ENCODE peak calls at places on chromosomes 12 and 14, in six cellular contexts. One of them, this sample, is unnamed.

GRCh38 chr14:30532264-30532663 is 26.7 kb upstream of the G2E3 start:
- DNase-seq in CD4-positive, alpha-beta memory T cell: no peak
- DNase-seq in mucosa of descending colon: no peak
- DNase-seq in lower lobe of right lung: no peak
- DNase-seq in heart right ventricle: no peak
- DNase-seq in tibial nerve: no peak
- DNase-seq in this sample: no peak

GRCh38 chr12:3226285-3226684 is 149.1 kb downstream of the TSPAN9 start:
- DNase-seq in CD4-positive, alpha-beta memory T cell: no peak
- DNase-seq in mucosa of descending colon: no peak
- DNase-seq in lower lobe of right lung: no peak
- DNase-seq in heart right ventricle: no peak
- DNase-seq in tibial nerve: no peak
- DNase-seq in this sample: no peak

GRCh38 chr12:52658196-52658595 is 6.2 kb upstream of the KRT2 start:
- DNase-seq in CD4-positive, alpha-beta memory T cell: no peak
- DNase-seq in mucosa of descending colon: no peak
- DNase-seq in lower lobe of right lung: no peak
- DNase-seq in heart right ventricle: no peak
- DNase-seq in tibial nerve: no peak
- DNase-seq in this sample: no peak

GRCh38 chr14:37472906-37473305 is 122.1 kb downstream of the FOXA1 start:
- DNase-seq in CD4-positive, alpha-beta memory T cell: no peak
- DNase-seq in mucosa of descending colon: no peak
- DNase-seq in lower lobe of right lung: no peak
- DNase-seq in heart right ventricle: no peak
- DNase-seq in tibial nerve: no peak
- DNase-seq in this sample: no peak

GRCh38 chr12:112762753-112763152 is 28.8 kb upstream of the RPH3A start:
- DNase-seq in CD4-positive, alpha-beta memory T cell: no peak
- DNase-seq in mucosa of descending colon: no peak
- DNase-seq in lower lobe of right lung: no peak
- DNase-seq in heart right ventricle: no peak
- DNase-seq in tibial nerve: no peak
- DNase-seq in this sample: no peak

GRCh38 chr14:93688239-93688666 is 100.0 kb downstream of the PRIMA1 start:
- DNase-seq in CD4-positive, alpha-beta memory T cell: no peak
- DNase-seq in mucosa of descending colon: no peak
- DNase-seq in lower lobe of right lung: no peak
- DNase-seq in heart right ventricle: no peak
- DNase-seq in tibial nerve: no peak
- DNase-seq in this sample: no peak

GRCh38 chr12:14842315-14842714 is 1.0 kb downstream of the ART4 start:
- DNase-seq in CD4-positive, alpha-beta memory T cell: no peak
- DNase-seq in mucosa of descending colon: no peak
- DNase-seq in lower lobe of right lung: no peak
- DNase-seq in heart right ventricle: no peak
- DNase-seq in tibial nerve: no peak
- DNase-seq in this sample: no peak

GRCh38 chr12:12977231-12977630 is 22.8 kb downstream of the HEBP1 start:
- DNase-seq in CD4-positive, alpha-beta memory T cell: no peak
- DNase-seq in mucosa of descending colon: no peak
- DNase-seq in lower lobe of right lung: no peak
- DNase-seq in heart right ventricle: no peak
- DNase-seq in tibial nerve: no peak
- DNase-seq in this sample: peak; percentile 1

GRCh38 chr14:104434214-104435076 is 145.1 kb upstream of the C14orf180 start:
- DNase-seq in CD4-positive, alpha-beta memory T cell: no peak
- DNase-seq in mucosa of descending colon: no peak
- DNase-seq in lower lobe of right lung: peak; percentile 34
- DNase-seq in heart right ventricle: no peak
- DNase-seq in tibial nerve: no peak
- DNase-seq in this sample: peak; percentile 39

GRCh38 chr14:55436530-55436929 is 3.9 kb downstream of the TBPL2 start:
- DNase-seq in CD4-positive, alpha-beta memory T cell: no peak
- DNase-seq in mucosa of descending colon: no peak
- DNase-seq in lower lobe of right lung: no peak
- DNase-seq in heart right ventricle: no peak
- DNase-seq in tibial nerve: no peak
- DNase-seq in this sample: no peak

GRCh38 chr12:124328116-124328515 is 33.2 kb downstream of the RFLNA start:
- DNase-seq in CD4-positive, alpha-beta memory T cell: no peak
- DNase-seq in mucosa of descending colon: no peak
- DNase-seq in lower lobe of right lung: no peak
- DNase-seq in heart right ventricle: peak; percentile 67
- DNase-seq in tibial nerve: no peak
- DNase-seq in this sample: no peak

GRCh38 chr14:92341791-92342190 is 18.8 kb downstream of the SLC24A4 start:
- DNase-seq in CD4-positive, alpha-beta memory T cell: no peak
- DNase-seq in mucosa of descending colon: no peak
- DNase-seq in lower lobe of right lung: no peak
- DNase-seq in heart right ventricle: no peak
- DNase-seq in tibial nerve: no peak
- DNase-seq in this sample: no peak

GRCh38 chr14:102221026-102221425 is 81.3 kb downstream of the WDR20 start:
- DNase-seq in CD4-positive, alpha-beta memory T cell: no peak
- DNase-seq in mucosa of descending colon: no peak
- DNase-seq in lower lobe of right lung: no peak
- DNase-seq in heart right ventricle: no peak
- DNase-seq in tibial nerve: no peak
- DNase-seq in this sample: no peak

GRCh38 chr12:113391145-113391544 is 12.5 kb downstream of the SDS start:
- DNase-seq in CD4-positive, alpha-beta memory T cell: no peak
- DNase-seq in mucosa of descending colon: no peak
- DNase-seq in lower lobe of right lung: no peak
- DNase-seq in heart right ventricle: no peak
- DNase-seq in tibial nerve: no peak
- DNase-seq in this sample: no peak

GRCh38 chr12:3236345-3237153 is 159.4 kb downstream of the TSPAN9 start:
- DNase-seq in CD4-positive, alpha-beta memory T cell: no peak
- DNase-seq in mucosa of descending colon: no peak
- DNase-seq in lower lobe of right lung: no peak
- DNase-seq in heart right ventricle: peak; percentile 71
- DNase-seq in tibial nerve: no peak
- DNase-seq in this sample: no peak

GRCh38 chr14:99531221-99532096 is 50.2 kb downstream of the CCNK start:
- DNase-seq in CD4-positive, alpha-beta memory T cell: no peak
- DNase-seq in mucosa of descending colon: no peak
- DNase-seq in lower lobe of right lung: no peak
- DNase-seq in heart right ventricle: no peak
- DNase-seq in tibial nerve: no peak
- DNase-seq in this sample: no peak

GRCh38 chr12:75196865-75197264 is 12.8 kb downstream of the KCNC2 start:
- DNase-seq in CD4-positive, alpha-beta memory T cell: no peak
- DNase-seq in mucosa of descending colon: no peak
- DNase-seq in lower lobe of right lung: no peak
- DNase-seq in heart right ventricle: no peak
- DNase-seq in tibial nerve: no peak
- DNase-seq in this sample: no peak

GRCh38 chr12:47813491-47814196 is 6.1 kb downstream of the HDAC7 start:
- DNase-seq in CD4-positive, alpha-beta memory T cell: no peak
- DNase-seq in mucosa of descending colon: no peak
- DNase-seq in lower lobe of right lung: no peak
- DNase-seq in heart right ventricle: peak; percentile 61
- DNase-seq in tibial nerve: no peak
- DNase-seq in this sample: no peak

GRCh38 chr14:100733152-100733850 is 6.6 kb downstream of the DLK1 start:
- DNase-seq in CD4-positive, alpha-beta memory T cell: no peak
- DNase-seq in mucosa of descending colon: no peak
- DNase-seq in lower lobe of right lung: no peak
- DNase-seq in heart right ventricle: no peak
- DNase-seq in tibial nerve: no peak
- DNase-seq in this sample: no peak

GRCh38 chr12:73892181-73892580 is 645.5 kb upstream of the ATXN7L3B start:
- DNase-seq in CD4-positive, alpha-beta memory T cell: no peak
- DNase-seq in mucosa of descending colon: no peak
- DNase-seq in lower lobe of right lung: no peak
- DNase-seq in heart right ventricle: no peak
- DNase-seq in tibial nerve: no peak
- DNase-seq in this sample: no peak

GRCh38 chr14:22479132-22479531 is 109.9 kb downstream of the DAD1 start:
- DNase-seq in CD4-positive, alpha-beta memory T cell: no peak
- DNase-seq in mucosa of descending colon: no peak
- DNase-seq in lower lobe of right lung: no peak
- DNase-seq in heart right ventricle: no peak
- DNase-seq in tibial nerve: no peak
- DNase-seq in this sample: no peak

GRCh38 chr12:125346361-125346760 is 281.1 kb downstream of the AACS start:
- DNase-seq in CD4-positive, alpha-beta memory T cell: no peak
- DNase-seq in mucosa of descending colon: no peak
- DNase-seq in lower lobe of right lung: no peak
- DNase-seq in heart right ventricle: no peak
- DNase-seq in tibial nerve: no peak
- DNase-seq in this sample: no peak

GRCh38 chr12:57221169-57221917 is 4.7 kb downstream of the NXPH4 start:
- DNase-seq in CD4-positive, alpha-beta memory T cell: no peak
- DNase-seq in mucosa of descending colon: no peak
- DNase-seq in lower lobe of right lung: no peak
- DNase-seq in heart right ventricle: no peak
- DNase-seq in tibial nerve: no peak
- DNase-seq in this sample: no peak

GRCh38 chr12:57224278-57224972 is 5.1 kb upstream of the SHMT2 start:
- DNase-seq in CD4-positive, alpha-beta memory T cell: no peak
- DNase-seq in mucosa of descending colon: no peak
- DNase-seq in lower lobe of right lung: no peak
- DNase-seq in heart right ventricle: no peak
- DNase-seq in tibial nerve: no peak
- DNase-seq in this sample: no peak

GRCh38 chr12:57223191-57224165 is 6.0 kb upstream of the SHMT2 start:
- DNase-seq in CD4-positive, alpha-beta memory T cell: no peak
- DNase-seq in mucosa of descending colon: no peak
- DNase-seq in lower lobe of right lung: no peak
- DNase-seq in heart right ventricle: no peak
- DNase-seq in tibial nerve: no peak
- DNase-seq in this sample: no peak

GRCh38 chr12:57220770-57221168 is 4.2 kb downstream of the NXPH4 start:
- DNase-seq in CD4-positive, alpha-beta memory T cell: no peak
- DNase-seq in mucosa of descending colon: no peak
- DNase-seq in lower lobe of right lung: no peak
- DNase-seq in heart right ventricle: no peak
- DNase-seq in tibial nerve: no peak
- DNase-seq in this sample: no peak

DNA sequence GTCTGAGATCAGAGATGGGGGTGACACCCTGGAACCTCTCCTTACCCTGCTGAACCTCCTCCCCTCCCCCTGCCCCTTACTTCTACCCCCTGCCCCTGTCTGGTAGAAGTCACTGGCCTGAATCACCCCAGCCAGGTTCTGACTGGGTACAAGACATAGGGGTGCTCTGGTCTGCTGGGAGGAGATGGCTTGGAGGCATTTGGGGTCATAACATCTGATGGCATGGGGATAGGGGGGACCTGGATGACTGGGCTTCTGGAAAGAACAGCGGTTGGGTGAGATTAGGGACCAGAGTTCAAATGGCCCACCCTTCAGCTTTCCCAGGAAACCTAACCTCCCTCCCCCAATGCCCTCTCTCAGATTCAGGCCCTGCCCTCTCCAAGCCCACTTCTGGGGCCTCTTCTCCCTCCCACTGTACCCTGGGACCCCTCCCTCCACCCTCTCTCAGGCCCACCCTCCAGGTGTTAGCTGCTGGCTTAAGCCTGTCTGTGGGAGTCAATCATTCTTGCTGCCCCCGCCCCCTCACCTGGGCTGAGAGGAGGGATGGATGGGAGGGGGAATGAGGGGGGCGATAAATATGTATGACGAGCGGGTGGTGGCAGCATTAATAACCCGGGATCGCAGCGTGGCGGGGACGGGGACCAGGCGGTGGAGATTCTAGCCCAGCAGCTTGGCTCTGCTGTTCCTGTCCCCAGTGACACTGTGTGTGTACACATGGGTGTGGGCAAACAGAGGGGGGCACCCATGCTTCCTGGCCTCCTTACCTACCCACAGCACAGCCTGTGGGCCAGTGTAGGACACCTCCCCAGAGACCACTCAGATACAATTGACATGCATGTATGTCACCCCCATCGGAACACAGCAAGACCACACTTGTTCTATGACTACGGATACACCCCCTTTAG is 5.9 kb downstream of the NXPH4 start:
- DNase-seq in CD4-positive, alpha-beta memory T cell: no peak
- DNase-seq in mucosa of descending colon: no peak
- DNase-seq in lower lobe of right lung: no peak
- DNase-seq in heart right ventricle: no peak
- DNase-seq in tibial nerve: no peak
- DNase-seq in this sample: no peak
- H3K4me1 ChIP-seq in CD4-positive, alpha-beta memory T cell: peaks cover 40% of the 10 kb centered on the region
- H3K4me1 ChIP-seq in mucosa of descending colon: peaks cover 16% of the 10 kb centered on the region
- H3K4me1 ChIP-seq in lower lobe of right lung: peaks cover 24% of the 10 kb centered on the region
- H3K4me1 ChIP-seq in heart right ventricle: no peaks in the 10 kb centered on the region
- H3K4me1 ChIP-seq in tibial nerve: peaks cover 22% of the 10 kb centered on the region
- H3K4me1 ChIP-seq in this sample: peaks cover under 1% of the 10 kb centered on the region

DNA sequence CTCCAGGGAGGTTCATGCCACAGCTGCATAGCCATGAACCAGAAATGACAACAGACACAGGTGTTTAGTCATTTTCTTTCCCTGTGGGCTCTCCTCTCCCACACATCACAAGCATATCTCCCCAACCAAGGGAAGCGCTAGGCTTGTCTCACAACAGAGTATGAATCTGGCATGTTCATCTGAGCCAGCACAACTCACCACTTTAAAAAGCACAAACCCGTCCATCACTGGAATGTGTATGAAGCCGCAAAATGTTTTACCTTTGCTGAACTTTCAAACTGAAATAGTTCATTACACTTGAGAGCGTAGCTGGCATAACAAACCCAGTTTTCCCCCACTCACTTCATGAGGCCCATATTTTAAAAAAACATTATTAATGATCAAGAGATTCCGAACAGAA is 15.9 kb downstream of the NID2 start:
- DNase-seq in CD4-positive, alpha-beta memory T cell: no peak
- DNase-seq in mucosa of descending colon: no peak
- DNase-seq in lower lobe of right lung: no peak
- DNase-seq in heart right ventricle: no peak
- DNase-seq in tibial nerve: no peak
- DNase-seq in this sample: no peak
- H3K4me1 ChIP-seq in CD4-positive, alpha-beta memory T cell: no peaks in the 10 kb centered on the region
- H3K4me1 ChIP-seq in mucosa of descending colon: peaks cover 10% of the 10 kb centered on the region
- H3K4me1 ChIP-seq in lower lobe of right lung: peaks cover 8% of the 10 kb centered on the region
- H3K4me1 ChIP-seq in heart right ventricle: peaks cover 16% of the 10 kb centered on the region
- H3K4me1 ChIP-seq in tibial nerve: peaks cover 29% of the 10 kb centered on the region
- H3K4me1 ChIP-seq in this sample: no peaks in the 10 kb centered on the region

DNA sequence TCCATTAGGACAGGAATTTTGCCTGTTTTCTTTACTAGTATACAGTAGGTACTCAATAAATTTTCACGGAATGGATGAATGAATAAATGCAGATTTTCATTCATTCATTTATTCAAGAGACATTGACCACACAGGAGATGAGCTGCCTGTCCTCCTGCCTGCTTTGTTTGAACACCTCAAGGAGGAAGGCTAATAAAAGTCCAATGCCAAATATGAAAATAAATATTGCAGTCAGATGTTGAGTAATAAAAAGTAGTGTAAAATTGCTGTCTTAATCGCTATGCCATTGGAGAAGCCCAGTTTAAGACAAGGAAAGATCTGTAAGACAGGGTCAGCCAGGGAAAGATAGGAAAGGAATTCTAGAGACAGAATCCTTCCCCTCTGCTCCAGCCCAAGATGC is 47.4 kb downstream of the DYRK2 start:
- DNase-seq in CD4-positive, alpha-beta memory T cell: no peak
- DNase-seq in mucosa of descending colon: no peak
- DNase-seq in lower lobe of right lung: no peak
- DNase-seq in heart right ventricle: no peak
- DNase-seq in tibial nerve: no peak
- DNase-seq in this sample: no peak
- H3K4me1 ChIP-seq in CD4-positive, alpha-beta memory T cell: peaks cover 43% of the 10 kb centered on the region
- H3K4me1 ChIP-seq in mucosa of descending colon: no peaks in the 10 kb centered on the region
- H3K4me1 ChIP-seq in lower lobe of right lung: peaks cover 15% of the 10 kb centered on the region
- H3K4me1 ChIP-seq in heart right ventricle: no peaks in the 10 kb centered on the region
- H3K4me1 ChIP-seq in tibial nerve: no peaks in the 10 kb centered on the region
- H3K4me1 ChIP-seq in this sample: no peaks in the 10 kb centered on the region

GRCh38 chr14:90456551-90456950 is 59.7 kb downstream of the CALM1 start:
- DNase-seq in CD4-positive, alpha-beta memory T cell: no peak
- DNase-seq in mucosa of descending colon: no peak
- DNase-seq in lower lobe of right lung: no peak
- DNase-seq in heart right ventricle: no peak
- DNase-seq in tibial nerve: no peak
- DNase-seq in this sample: no peak
- H3K4me1 ChIP-seq in CD4-positive, alpha-beta memory T cell: no peaks in the 10 kb centered on the region
- H3K4me1 ChIP-seq in mucosa of descending colon: no peaks in the 10 kb centered on the region
- H3K4me1 ChIP-seq in lower lobe of right lung: peaks cover 5% of the 10 kb centered on the region
- H3K4me1 ChIP-seq in heart right ventricle: no peaks in the 10 kb centered on the region
- H3K4me1 ChIP-seq in tibial nerve: no peaks in the 10 kb centered on the region
- H3K4me1 ChIP-seq in this sample: no peaks in the 10 kb centered on the region